ENCODE peak calls at places on chromosomes 16 and 17, in six cellular contexts. E is A549; L is stimulated activated CD8-positive, alpha-beta memory T cell treated with anti-CD3 and anti-CD28 coated beads, Interleukin-12 subunit alpha, Interleukin-12 subunit beta, amount 100 ng/mL, for 4 hours; X is RPMI8226; Z is NCI-H1694 treated with DMSO at 0.1 percent for 48 hours; U is H4. W is an unnamed sample.

GRCh38 chr17:18235743-18236256 is 10.4 kb downstream of the LLGL1 start:
- DNase-seq in E (no peak), L (no peak), X (no peak), Z (no peak), U (peak; percentile 54), W (no peak)

GRCh38 chr17:9230346-9230745 is 209.0 kb downstream of the NTN1 start:
- DNase-seq in E (no peak), L (no peak), X (no peak), Z (no peak), U (no peak), W (no peak)

GRCh38 chr16:70753228-70753627 is 47.7 kb downstream of the VAC14 start:
- DNase-seq in E (no peak), L (no peak), X (no peak), Z (no peak), U (no peak), W (no peak)

GRCh38 chr17:3935140-3935542 is 18.9 kb upstream of the P2RX1 start:
- DNase-seq in E (peak; percentile 87), L (no peak), X (peak; percentile 39), Z (no peak), U (peak; percentile 60), W (no peak)

GRCh38 chr17:77247048-77247541 is 106.3 kb downstream of the SEC14L1 start:
- DNase-seq in E (peak; percentile 76), L (peak; percentile 71), X (peak; percentile 87), Z (peak; percentile 77), U (peak; percentile 74), W (no peak)

GRCh38 chr17:1228752-1229353 is 41.4 kb upstream of the BHLHA9 start:
- DNase-seq in E (no peak), L (no peak), X (peak; percentile 14), Z (no peak), U (no peak), W (no peak)

GRCh38 chr16:88318521-88318920 is 64.2 kb upstream of the ZNF469 start:
- DNase-seq in E (no peak), L (no peak), X (no peak), Z (no peak), U (no peak), W (no peak)

GRCh38 chr17:4301066-4301465 is 37.3 kb upstream of the ANKFY1 start:
- DNase-seq in E (no peak), L (no peak), X (no peak), Z (no peak), U (no peak), W (no peak)

GRCh38 chr16:89374393-89374948 is 115.9 kb downstream of the ANKRD11 start:
- DNase-seq in E (peak; percentile 31), L (no peak), X (no peak), Z (peak; percentile 6), U (no peak), W (no peak)

GRCh38 chr16:64236351-64236750 is 885.5 kb downstream of the CDH11 start:
- DNase-seq in E (no peak), L (no peak), X (no peak), Z (no peak), U (no peak), W (no peak)

GRCh38 chr17:12180644-12181261 is 160.1 kb downstream of the MAP2K4 start:
- DNase-seq in E (peak; percentile 74), L (no peak), X (peak; percentile 49), Z (peak; percentile 31), U (peak; percentile 31), W (no peak)

GRCh38 chr16:52912565-52913173 is 140.0 kb downstream of the CHD9NB start:
- DNase-seq in E (peak; percentile 72), L (no peak), X (peak; percentile 74), Z (peak; percentile 54), U (peak; percentile 52), W (no peak)

GRCh38 chr16:49747654-49748053 is 108.3 kb downstream of the ZNF423 start:
- DNase-seq in E (no peak), L (no peak), X (peak; percentile 33), Z (no peak), U (no peak), W (no peak)

GRCh38 chr16:995087-995486 is 13.5 kb downstream of the SOX8 start:
- DNase-seq in E (no peak), L (no peak), X (no peak), Z (no peak), U (no peak), W (no peak)

GRCh38 chr17:59753522-59754467 is 46.3 kb downstream of the VMP1 start:
- DNase-seq in E (peak; percentile 94), L (no peak), X (peak; percentile 69), Z (peak; percentile 78), U (peak; percentile 88), W (no peak)

GRCh38 chr17:13420294-13421277 is 181.1 kb downstream of the HS3ST3A1 start:
- DNase-seq in E (peak; percentile 51), L (no peak), X (no peak), Z (no peak), U (peak; percentile 81), W (no peak)

GRCh38 chr17:73467651-73468050 is 155.8 kb upstream of the CDC42EP4 start:
- DNase-seq in E (no peak), L (no peak), X (no peak), Z (no peak), U (no peak), W (no peak)

GRCh38 chr17:40067710-40068109 is 4.9 kb downstream of the THRA start:
- DNase-seq in E (no peak), L (no peak), X (no peak), Z (no peak), U (no peak), W (no peak)

GRCh38 chr17:16377804-16378400 is 3.0 kb upstream of the UBB start:
- DNase-seq in E (peak; percentile 68), L (no peak), X (no peak), Z (no peak), U (no peak), W (no peak)

GRCh38 chr17:74177018-74177450 is 26.4 kb upstream of the RPL38 start:
- DNase-seq in E (no peak), L (no peak), X (no peak), Z (peak; percentile 46), U (no peak), W (no peak)

GRCh38 chr16:1534021-1535020 is 855 bp downstream of the TMEM204 start:
- DNase-seq in E (no peak), L (no peak), X (no peak), Z (no peak), U (no peak), W (no peak)

GRCh38 chr17:30600830-30601494 is 123.8 kb downstream of the GOSR1 start:
- DNase-seq in E (peak; percentile 58), L (no peak), X (peak; percentile 33), Z (no peak), U (no peak), W (no peak)

GRCh38 chr16:89073346-89074221 is 20.1 kb upstream of the ACSF3 start:
- DNase-seq in E (no peak), L (no peak), X (no peak), Z (no peak), U (no peak), W (no peak)

GRCh38 chr17:49741009-49741691 is 22.8 kb downstream of the FAM117A start:
- DNase-seq in E (no peak), L (no peak), X (peak; percentile 57), Z (no peak), U (no peak), W (no peak)

GRCh38 chr16:48535369-48535787 is 74.6 kb downstream of the N4BP1 start:
- DNase-seq in E (no peak), L (no peak), X (no peak), Z (no peak), U (no peak), W (no peak)

GRCh38 chr17:29584452-29585079 is 4.9 kb downstream of the GIT1 start:
- DNase-seq in E (no peak), L (no peak), X (no peak), Z (no peak), U (no peak), W (no peak)

GRCh38 chr17:30808785-30809286 is 15.7 kb downstream of the CRLF3 start:
- DNase-seq in E (no peak), L (no peak), X (peak; percentile 69), Z (no peak), U (no peak), W (no peak)

GRCh38 chr16:88678224-88678979 is 7.9 kb downstream of the SNAI3 start:
- DNase-seq in E (no peak), L (no peak), X (no peak), Z (no peak), U (no peak), W (no peak)

GRCh38 chr17:77235370-77236080 is 94.8 kb downstream of the SEC14L1 start:
- DNase-seq in E (no peak), L (no peak), X (peak; percentile 95), Z (no peak), U (peak; percentile 89), W (no peak)

GRCh38 chr16:81729451-81729850 is 49.6 kb upstream of the PLCG2 start:
- DNase-seq in E (no peak), L (no peak), X (no peak), Z (no peak), U (no peak), W (no peak)

W was measured in esophagus squamous epithelium.